ENCODE peak calls at places on chromosomes 3 and 15, in seven cellular contexts. U, A, K, Q, V, L and E are unnamed samples.

GRCh38 chr3:193773266-193774183 is 180.5 kb downstream of the OPA1 start:
- DNase-seq in Q (no peak), L (no peak), V (no peak), K (no peak), U (no peak), A (no peak), E (no peak)

GRCh38 chr15:32675474-32675873 is 34.0 kb downstream of the SCG5 start:
- DNase-seq in V (no peak), Q (no peak), U (no peak), K (no peak), A (no peak), L (no peak), E (no peak)

GRCh38 chr3:46936733-46937250 is 39.8 kb downstream of the CCDC12 start:
- DNase-seq in A (no peak), U (no peak), Q (no peak), L (no peak), V (no peak), K (no peak), E (no peak)

GRCh38 chr3:89795506-89795905 is 688.1 kb downstream of the EPHA3 start:
- DNase-seq in V (no peak), K (no peak), U (no peak), Q (no peak), A (no peak), L (no peak), E (no peak)

GRCh38 chr3:52350436-52350835 is 34.3 kb downstream of the DNAH1 start:
- DNase-seq in U (no peak), L (no peak), Q (no peak), K (no peak), V (no peak), A (no peak), E (no peak)

GRCh38 chr3:75294124-75294523 is 370.0 kb upstream of the FRG2C start:
- DNase-seq in A (peak), L (peak), U (no peak), Q (peak), K (peak), V (peak), E (peak)

GRCh38 chr15:49225572-49226281 is 55.7 kb downstream of the GALK2 start:
- DNase-seq in A (peak), U (no peak), Q (no peak), K (no peak), L (no peak), V (no peak), E (no peak)

GRCh38 chr3:183698318-183698731 is 728 bp downstream of the YEATS2 start:
- DNase-seq in U (peak), L (no peak), Q (peak), V (peak), A (peak), K (peak), E (no peak)

GRCh38 chr15:77418341-77419049 is 1.4 kb downstream of the PEAK1 start:
- DNase-seq in V (no peak), L (no peak), A (peak), K (no peak), U (no peak), Q (no peak), E (no peak)
- H3K4me3 ChIP-seq in V (peak), L (peak), A (peak), K (peak), U (peak), Q (peak), E (peak)

GRCh38 chr3:196180346-196180745 is 30.9 kb downstream of the ZDHHC19 start:
- DNase-seq in L (no peak), V (no peak), A (no peak), U (no peak), Q (no peak), K (no peak), E (no peak)

GRCh38 chr3:196177967-196178366 is 33.2 kb downstream of the ZDHHC19 start:
- DNase-seq in A (no peak), L (no peak), U (no peak), V (no peak), K (no peak), Q (no peak), E (no peak)

GRCh38 chr3:196178993-196179379 is 32.2 kb downstream of the ZDHHC19 start:
- DNase-seq in K (no peak), L (no peak), A (no peak), Q (no peak), U (no peak), V (no peak), E (no peak)

GRCh38 chr3:196181127-196181546 is 30.1 kb downstream of the ZDHHC19 start:
- DNase-seq in V (no peak), K (no peak), Q (no peak), U (no peak), L (no peak), A (no peak), E (no peak)

DNA sequence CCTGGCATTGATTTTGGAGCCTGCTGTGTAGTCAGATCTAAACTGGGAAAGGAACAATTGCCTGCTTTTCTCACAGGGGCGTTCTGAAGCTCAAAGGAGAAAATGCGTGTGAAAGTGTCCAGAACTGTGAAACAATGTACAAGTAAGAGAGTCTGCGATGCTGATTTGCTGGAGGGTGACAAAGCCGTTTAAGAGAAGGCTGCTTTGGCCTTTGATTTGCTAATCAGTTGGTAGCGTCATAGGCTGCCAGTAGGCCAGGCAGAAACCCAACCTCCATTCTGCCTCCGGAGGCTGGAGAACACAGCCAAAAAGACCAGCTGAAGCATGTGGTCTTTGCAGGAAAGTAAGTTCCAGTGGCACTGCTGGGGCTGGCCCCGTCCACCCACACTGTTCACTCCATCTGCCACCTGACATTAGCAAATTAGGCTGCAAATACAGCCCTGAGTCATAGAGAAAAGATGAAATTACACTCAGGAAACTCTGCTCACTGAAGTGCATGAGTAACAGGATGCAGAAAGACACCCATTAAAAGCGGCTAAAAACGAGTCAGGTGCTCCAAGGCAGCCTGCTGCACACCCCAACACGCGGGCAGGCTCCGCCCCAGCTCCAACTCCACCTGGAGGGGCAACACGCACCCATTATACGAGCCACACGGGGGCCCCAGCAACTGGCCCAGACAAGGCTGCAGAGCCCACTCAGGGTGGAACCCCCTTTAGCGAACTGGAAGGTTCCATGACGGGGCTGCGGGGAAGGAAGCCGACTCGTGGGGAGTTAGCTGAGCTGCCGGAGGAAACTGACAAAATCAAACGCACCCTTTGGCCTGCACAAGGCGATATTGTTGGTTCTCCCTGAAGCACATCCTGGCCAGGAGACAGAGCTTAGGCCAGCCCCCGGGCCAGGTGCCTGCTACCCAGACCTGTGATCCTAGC is 31.6 kb downstream of the ZDHHC19 start:
- DNase-seq in V (no peak), L (peak), K (no peak), Q (peak), A (peak), U (peak), E (no peak)
- H3K4me3 ChIP-seq in V (no peak), L (no peak), K (no peak), Q (peak), A (no peak), U (peak), E (no peak)

DNA sequence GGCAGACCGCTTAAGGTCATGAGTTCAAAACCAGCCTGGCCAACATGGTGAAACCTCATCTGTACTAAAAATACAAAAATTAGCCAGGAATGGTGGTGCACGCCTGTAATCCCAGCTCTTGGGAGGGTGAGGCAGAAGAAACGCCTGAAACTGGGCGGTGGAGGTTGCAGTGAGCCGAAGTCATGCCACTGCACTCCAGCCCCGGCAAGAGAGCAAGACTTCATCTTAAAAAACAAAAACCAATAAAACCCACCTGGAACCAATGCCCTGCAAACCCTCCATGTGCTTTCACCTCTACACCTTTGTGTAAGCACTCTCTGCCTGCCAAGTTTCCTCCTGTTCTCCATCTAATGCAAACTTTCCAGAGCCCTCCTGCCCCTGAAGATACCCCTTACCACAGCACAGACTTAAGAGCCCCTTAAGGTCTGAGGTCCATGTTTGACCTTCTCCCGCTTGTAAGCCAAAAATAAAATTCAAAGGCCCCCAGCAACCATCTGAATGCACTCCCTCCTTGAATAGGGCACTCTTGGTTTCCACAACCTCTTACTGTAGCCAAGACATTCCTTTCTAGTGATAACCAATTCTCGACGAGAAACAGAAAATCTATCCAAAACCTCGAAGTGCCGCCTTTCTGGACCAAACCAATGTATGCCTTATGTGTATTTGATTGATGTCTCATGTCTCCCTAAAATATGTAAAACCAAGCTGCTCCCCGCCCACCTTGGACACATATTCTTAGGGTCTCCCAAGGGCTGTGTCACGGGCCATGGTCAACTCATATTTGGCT is 3.0 kb downstream of the RPL32 start:
- DNase-seq in A (no peak), K (no peak), U (no peak), L (no peak), Q (no peak), V (no peak), E (no peak)
- H3K4me3 ChIP-seq in A (peak), K (no peak), U (no peak), L (peak), Q (peak), V (no peak), E (no peak)

DNA sequence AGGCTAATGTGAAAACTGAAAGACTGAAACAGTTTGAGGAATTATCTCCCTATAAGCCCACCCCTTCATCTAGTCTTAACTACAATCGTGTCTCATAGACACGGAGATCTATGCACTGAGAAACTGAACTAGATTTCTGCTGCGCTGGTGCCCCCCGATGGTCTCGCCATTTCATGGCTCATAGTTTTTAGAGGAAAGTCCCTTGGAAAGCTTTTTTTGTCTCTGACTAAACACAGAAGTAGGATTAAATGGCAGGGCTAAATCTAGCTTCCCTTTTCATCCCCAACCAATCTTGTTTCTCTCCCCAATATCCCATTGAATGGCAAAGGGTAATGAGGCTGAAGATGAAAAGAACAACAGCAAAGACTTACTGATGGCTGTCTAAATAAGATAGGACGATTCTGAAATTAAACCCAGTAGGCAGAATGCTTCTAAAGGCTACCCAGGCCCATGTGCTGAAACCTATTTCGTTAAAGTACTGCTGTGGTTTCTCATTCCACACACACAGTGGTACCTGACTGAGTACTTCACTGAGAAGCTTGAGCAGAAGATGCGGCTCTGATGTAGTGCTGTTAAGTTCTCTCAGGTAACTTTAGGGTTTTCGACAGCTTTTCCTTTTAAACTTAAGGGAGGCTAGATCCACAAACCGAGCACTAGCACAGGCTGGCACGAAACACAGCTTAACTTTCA is 142.7 kb downstream of the GADL1 start:
- DNase-seq in L (no peak), A (peak), V (peak), U (peak), Q (no peak), K (peak), E (no peak)
- H3K4me3 ChIP-seq in L (no peak), A (no peak), V (no peak), U (no peak), Q (no peak), K (no peak), E (no peak)

GRCh38 chr15:92394327-92395175 is 870 bp downstream of the ST8SIA2 start:
- DNase-seq in Q (no peak), A (no peak), U (no peak), V (peak), L (no peak), K (no peak), E (no peak)
- H3K4me3 ChIP-seq in Q (peak), A (no peak), U (no peak), V (no peak), L (peak), K (peak), E (peak)

GRCh38 chr15:67915374-67916050 is 75.7 kb upstream of the RNU6-1 start:
- DNase-seq in L (no peak), K (peak), A (peak), U (no peak), Q (peak), V (no peak), E (peak)
- H3K4me3 ChIP-seq in L (no peak), K (no peak), A (no peak), U (no peak), Q (no peak), V (no peak), E (no peak)